ENCODE peak calls at places on chromosome 5, in seven cellular contexts. One of them, this sample, is unnamed.

GRCh38 chr5:125558466-125558865 is 812.0 kb upstream of the ZNF608 start:
- DNase-seq in skeletal muscle cell: no peak
- DNase-seq in astrocyte of the cerebellum: no peak
- DNase-seq in T-cell: no peak
- DNase-seq in AG10803: no peak
- DNase-seq in OCI-M1: no peak
- DNase-seq in activated CD4-positive, alpha-beta T cell treated with anti-CD3 and anti-CD28 coated beads, Interleukin-2, amount 50 U/mL, for 1 hour: no peak
- DNase-seq in this sample: no peak

GRCh38 chr5:42005561-42006153 is 80.6 kb downstream of the FBXO4 start:
- DNase-seq in skeletal muscle cell: no peak
- DNase-seq in T-cell: no peak
- DNase-seq in astrocyte of the cerebellum: no peak
- DNase-seq in OCI-M1: peak; percentile 56
- DNase-seq in AG10803: peak; percentile 36
- DNase-seq in activated CD4-positive, alpha-beta T cell treated with anti-CD3 and anti-CD28 coated beads, Interleukin-2, amount 50 U/mL, for 1 hour: no peak
- DNase-seq in this sample: peak; percentile 28

GRCh38 chr5:9737265-9737664 is 107.1 kb upstream of the TAS2R1 start:
- DNase-seq in skeletal muscle cell: no peak
- DNase-seq in activated CD4-positive, alpha-beta T cell treated with anti-CD3 and anti-CD28 coated beads, Interleukin-2, amount 50 U/mL, for 1 hour: no peak
- DNase-seq in T-cell: no peak
- DNase-seq in astrocyte of the cerebellum: no peak
- DNase-seq in OCI-M1: no peak
- DNase-seq in AG10803: no peak
- DNase-seq in this sample: no peak

GRCh38 chr5:5648694-5649093 is 226.2 kb downstream of the ICE1 start:
- DNase-seq in activated CD4-positive, alpha-beta T cell treated with anti-CD3 and anti-CD28 coated beads, Interleukin-2, amount 50 U/mL, for 1 hour: no peak
- DNase-seq in skeletal muscle cell: no peak
- DNase-seq in T-cell: no peak
- DNase-seq in astrocyte of the cerebellum: no peak
- DNase-seq in AG10803: no peak
- DNase-seq in OCI-M1: no peak
- DNase-seq in this sample: no peak

GRCh38 chr5:22852807-22853670 is at the start of gene CDH12:
- DNase-seq in T-cell: no peak
- DNase-seq in OCI-M1: peak; percentile 60
- DNase-seq in activated CD4-positive, alpha-beta T cell treated with anti-CD3 and anti-CD28 coated beads, Interleukin-2, amount 50 U/mL, for 1 hour: no peak
- DNase-seq in skeletal muscle cell: no peak
- DNase-seq in astrocyte of the cerebellum: no peak
- DNase-seq in AG10803: no peak
- DNase-seq in this sample: no peak

GRCh38 chr5:91339053-91339710 is 43.9 kb downstream of the ARRDC3 start:
- DNase-seq in OCI-M1: no peak
- DNase-seq in T-cell: no peak
- DNase-seq in skeletal muscle cell: no peak
- DNase-seq in activated CD4-positive, alpha-beta T cell treated with anti-CD3 and anti-CD28 coated beads, Interleukin-2, amount 50 U/mL, for 1 hour: no peak
- DNase-seq in AG10803: peak; percentile 85
- DNase-seq in astrocyte of the cerebellum: no peak
- DNase-seq in this sample: peak; percentile 71

GRCh38 chr5:34450338-34450737 is 205.8 kb upstream of the RAI14 start:
- DNase-seq in skeletal muscle cell: no peak
- DNase-seq in T-cell: no peak
- DNase-seq in AG10803: no peak
- DNase-seq in astrocyte of the cerebellum: no peak
- DNase-seq in activated CD4-positive, alpha-beta T cell treated with anti-CD3 and anti-CD28 coated beads, Interleukin-2, amount 50 U/mL, for 1 hour: no peak
- DNase-seq in OCI-M1: no peak
- DNase-seq in this sample: no peak

GRCh38 chr5:73378070-73378469 is 70.5 kb downstream of the FOXD1 start:
- DNase-seq in activated CD4-positive, alpha-beta T cell treated with anti-CD3 and anti-CD28 coated beads, Interleukin-2, amount 50 U/mL, for 1 hour: no peak
- DNase-seq in skeletal muscle cell: no peak
- DNase-seq in astrocyte of the cerebellum: no peak
- DNase-seq in AG10803: no peak
- DNase-seq in OCI-M1: no peak
- DNase-seq in T-cell: no peak
- DNase-seq in this sample: peak; percentile 58